ENCODE peak calls at places on chromosomes 7 and 10, in eight cellular contexts. One of them, this sample, is unnamed.

GRCh38 chr10:116466715-116467422 is 39.2 kb downstream of the PNLIPRP3 start:
- DNase-seq in foreskin fibroblast: no peak
- DNase-seq in endodermal cell: no peak
- DNase-seq in lower lobe of right lung: no peak
- DNase-seq in GM23338: no peak
- DNase-seq in CD8-positive, alpha-beta memory T cell: no peak
- DNase-seq in SJCRH30: no peak
- DNase-seq in BJ: no peak
- DNase-seq in this sample: no peak

GRCh38 chr7:51141451-51141971 is 175.1 kb downstream of the COBL start:
- DNase-seq in foreskin fibroblast: peak; percentile 21
- DNase-seq in endodermal cell: peak; percentile 78
- DNase-seq in lower lobe of right lung: no peak
- DNase-seq in GM23338: peak; percentile 75
- DNase-seq in CD8-positive, alpha-beta memory T cell: no peak
- DNase-seq in SJCRH30: peak; percentile 17
- DNase-seq in BJ: no peak
- DNase-seq in this sample: no peak

GRCh38 chr10:30445716-30446115 is 11.7 kb downstream of the MAP3K8 start:
- DNase-seq in foreskin fibroblast: peak; percentile 83
- DNase-seq in endodermal cell: no peak
- DNase-seq in lower lobe of right lung: no peak
- DNase-seq in GM23338: no peak
- DNase-seq in CD8-positive, alpha-beta memory T cell: no peak
- DNase-seq in SJCRH30: no peak
- DNase-seq in BJ: peak; percentile 98
- DNase-seq in this sample: no peak

GRCh38 chr10:121490906-121491519 is 107.2 kb downstream of the FGFR2 start:
- DNase-seq in foreskin fibroblast: no peak
- DNase-seq in endodermal cell: no peak
- DNase-seq in lower lobe of right lung: no peak
- DNase-seq in GM23338: no peak
- DNase-seq in CD8-positive, alpha-beta memory T cell: no peak
- DNase-seq in SJCRH30: no peak
- DNase-seq in BJ: no peak
- DNase-seq in this sample: no peak

GRCh38 chr10:131575877-131576276 is 264.4 kb upstream of the TCERG1L start:
- DNase-seq in foreskin fibroblast: no peak
- DNase-seq in endodermal cell: no peak
- DNase-seq in lower lobe of right lung: no peak
- DNase-seq in GM23338: no peak
- DNase-seq in CD8-positive, alpha-beta memory T cell: no peak
- DNase-seq in SJCRH30: no peak
- DNase-seq in BJ: no peak
- DNase-seq in this sample: no peak

GRCh38 chr7:151115121-151115835 is 29.0 kb downstream of the AGAP3 start:
- DNase-seq in foreskin fibroblast: no peak
- DNase-seq in endodermal cell: peak; percentile 78
- DNase-seq in lower lobe of right lung: peak; percentile 50
- DNase-seq in GM23338: peak; percentile 62
- DNase-seq in CD8-positive, alpha-beta memory T cell: peak; percentile 9
- DNase-seq in SJCRH30: no peak
- DNase-seq in BJ: no peak
- DNase-seq in this sample: no peak

GRCh38 chr10:133346413-133346812 is 760 bp upstream of the PRAP1 start:
- DNase-seq in foreskin fibroblast: no peak
- DNase-seq in endodermal cell: no peak
- DNase-seq in lower lobe of right lung: no peak
- DNase-seq in GM23338: peak; percentile 37
- DNase-seq in CD8-positive, alpha-beta memory T cell: no peak
- DNase-seq in SJCRH30: no peak
- DNase-seq in BJ: no peak
- DNase-seq in this sample: no peak

GRCh38 chr7:143126146-143126545 is 5.7 kb upstream of the PIP start:
- DNase-seq in foreskin fibroblast: peak; percentile 5
- DNase-seq in endodermal cell: no peak
- DNase-seq in lower lobe of right lung: no peak
- DNase-seq in GM23338: no peak
- DNase-seq in CD8-positive, alpha-beta memory T cell: no peak
- DNase-seq in SJCRH30: no peak
- DNase-seq in BJ: peak; percentile 18
- DNase-seq in this sample: no peak

GRCh38 chr10:132193907-132194552 is 7.3 kb downstream of the DPYSL4 start:
- DNase-seq in foreskin fibroblast: no peak
- DNase-seq in endodermal cell: peak; percentile 74
- DNase-seq in lower lobe of right lung: peak; percentile 51
- DNase-seq in GM23338: no peak
- DNase-seq in CD8-positive, alpha-beta memory T cell: no peak
- DNase-seq in SJCRH30: peak; percentile 28
- DNase-seq in BJ: no peak
- DNase-seq in this sample: no peak

GRCh38 chr7:39851466-39852045 is 98.5 kb upstream of the CDK13 start:
- DNase-seq in foreskin fibroblast: no peak
- DNase-seq in endodermal cell: no peak
- DNase-seq in lower lobe of right lung: no peak
- DNase-seq in GM23338: no peak
- DNase-seq in CD8-positive, alpha-beta memory T cell: no peak
- DNase-seq in SJCRH30: no peak
- DNase-seq in BJ: no peak
- DNase-seq in this sample: no peak

GRCh38 chr7:132767378-132767777 is 191.1 kb upstream of the PLXNA4 start:
- DNase-seq in foreskin fibroblast: no peak
- DNase-seq in endodermal cell: no peak
- DNase-seq in lower lobe of right lung: no peak
- DNase-seq in GM23338: no peak
- DNase-seq in CD8-positive, alpha-beta memory T cell: no peak
- DNase-seq in SJCRH30: no peak
- DNase-seq in BJ: no peak
- DNase-seq in this sample: no peak

GRCh38 chr10:129678186-129678585 is 211.1 kb downstream of the MGMT start:
- DNase-seq in foreskin fibroblast: no peak
- DNase-seq in endodermal cell: no peak
- DNase-seq in lower lobe of right lung: no peak
- DNase-seq in GM23338: no peak
- DNase-seq in CD8-positive, alpha-beta memory T cell: no peak
- DNase-seq in SJCRH30: no peak
- DNase-seq in BJ: no peak
- DNase-seq in this sample: no peak

GRCh38 chr7:90461216-90461615 is 8.2 kb upstream of the PTTG1IP2 start:
- DNase-seq in foreskin fibroblast: peak; percentile 26
- DNase-seq in endodermal cell: no peak
- DNase-seq in lower lobe of right lung: no peak
- DNase-seq in GM23338: no peak
- DNase-seq in CD8-positive, alpha-beta memory T cell: no peak
- DNase-seq in SJCRH30: no peak
- DNase-seq in BJ: no peak
- DNase-seq in this sample: no peak

GRCh38 chr10:122147731-122148130 is 123.4 kb upstream of the BTBD16 start:
- DNase-seq in foreskin fibroblast: no peak
- DNase-seq in endodermal cell: no peak
- DNase-seq in lower lobe of right lung: no peak
- DNase-seq in GM23338: no peak
- DNase-seq in CD8-positive, alpha-beta memory T cell: no peak
- DNase-seq in SJCRH30: peak; percentile 99
- DNase-seq in BJ: no peak
- DNase-seq in this sample: no peak

GRCh38 chr10:30231071-30231652 is 117.9 kb downstream of the MTPAP start:
- DNase-seq in foreskin fibroblast: no peak
- DNase-seq in endodermal cell: no peak
- DNase-seq in lower lobe of right lung: no peak
- DNase-seq in GM23338: no peak
- DNase-seq in CD8-positive, alpha-beta memory T cell: no peak
- DNase-seq in SJCRH30: no peak
- DNase-seq in BJ: no peak
- DNase-seq in this sample: no peak

DNA sequence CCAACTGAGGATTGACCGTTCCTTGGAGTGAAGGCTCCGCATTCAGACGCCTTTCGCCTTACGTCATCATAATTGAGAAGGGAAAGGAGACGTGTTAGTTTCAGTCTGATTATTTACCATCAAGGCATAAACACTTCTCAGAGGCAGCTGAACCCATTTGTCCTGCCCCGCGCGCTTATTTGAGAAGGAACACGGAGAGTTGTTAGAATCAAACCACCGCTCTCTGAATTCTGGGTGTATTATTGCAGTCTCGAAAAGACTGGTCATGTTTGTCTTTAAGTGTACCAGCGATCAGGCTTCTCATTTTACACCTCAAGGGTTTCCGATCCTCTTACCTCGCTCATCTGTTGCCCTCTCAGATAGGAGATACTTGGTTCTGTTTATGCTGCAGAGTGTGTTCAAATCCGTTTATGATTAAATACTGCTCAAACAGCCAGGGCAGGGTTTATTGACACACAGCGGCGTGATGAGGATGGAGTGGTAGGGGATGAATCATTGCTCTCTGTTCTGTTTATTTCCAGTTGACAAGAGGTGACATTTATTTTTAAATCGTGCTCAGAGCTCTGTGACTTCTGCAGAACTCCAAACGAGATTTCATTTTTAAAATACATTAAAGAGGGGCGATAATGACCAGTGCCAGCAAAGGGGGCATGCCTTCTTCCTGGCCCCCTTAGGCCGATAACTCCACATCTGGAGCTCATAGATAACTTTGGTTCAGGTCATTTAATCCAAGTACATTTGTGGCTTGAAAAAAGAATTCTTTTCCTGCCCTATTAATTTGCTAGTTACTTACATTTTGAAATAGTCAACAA is 30.5 kb downstream of the FOXK1 start:
- DNase-seq in foreskin fibroblast: peak; percentile 69
- DNase-seq in endodermal cell: no peak
- DNase-seq in lower lobe of right lung: no peak
- DNase-seq in GM23338: no peak
- DNase-seq in CD8-positive, alpha-beta memory T cell: no peak
- DNase-seq in SJCRH30: no peak
- DNase-seq in BJ: peak; percentile 53
- DNase-seq in this sample: no peak
- H3K4me3 ChIP-seq in foreskin fibroblast: peak overlapping the region; percentile 25
- H3K4me3 ChIP-seq in endodermal cell: no peak overlapping the region
- H3K4me3 ChIP-seq in lower lobe of right lung: peak overlapping the region; percentile 24
- H3K4me3 ChIP-seq in GM23338: no peak overlapping the region
- H3K4me3 ChIP-seq in CD8-positive, alpha-beta memory T cell: no peak overlapping the region
- H3K4me3 ChIP-seq in SJCRH30: no peak overlapping the region
- H3K4me3 ChIP-seq in BJ: no peak overlapping the region
- H3K4me3 ChIP-seq in this sample: no peak overlapping the region

DNA sequence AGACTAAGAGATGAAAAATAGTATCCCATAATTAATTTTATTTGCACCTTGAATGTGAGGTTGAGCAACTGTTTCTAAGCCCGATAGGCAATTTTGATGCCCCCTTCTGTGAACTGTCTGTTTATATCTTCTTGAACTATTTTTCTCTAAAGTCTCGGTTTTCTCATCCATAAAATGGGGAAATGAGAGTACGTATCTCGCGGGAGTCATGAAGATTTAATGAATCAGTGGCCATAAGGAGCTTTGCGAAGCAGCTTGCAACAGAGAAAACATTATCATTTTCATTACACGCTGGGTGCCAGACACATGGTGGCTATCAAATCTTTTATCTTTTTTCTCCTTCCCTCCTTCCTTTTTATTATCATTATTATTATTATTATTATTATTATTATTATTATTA is 108.1 kb upstream of the CARD11 start:
- DNase-seq in foreskin fibroblast: no peak
- DNase-seq in endodermal cell: no peak
- DNase-seq in lower lobe of right lung: no peak
- DNase-seq in GM23338: no peak
- DNase-seq in CD8-positive, alpha-beta memory T cell: no peak
- DNase-seq in SJCRH30: no peak
- DNase-seq in BJ: no peak
- DNase-seq in this sample: no peak
- H3K4me3 ChIP-seq in foreskin fibroblast: no peak overlapping the region
- H3K4me3 ChIP-seq in endodermal cell: no peak overlapping the region
- H3K4me3 ChIP-seq in lower lobe of right lung: no peak overlapping the region
- H3K4me3 ChIP-seq in GM23338: no peak overlapping the region
- H3K4me3 ChIP-seq in CD8-positive, alpha-beta memory T cell: no peak overlapping the region
- H3K4me3 ChIP-seq in SJCRH30: no peak overlapping the region
- H3K4me3 ChIP-seq in BJ: no peak overlapping the region
- H3K4me3 ChIP-seq in this sample: no peak overlapping the region

GRCh38 chr7:93923946-93924345 is 2.4 kb downstream of the GNG11 start:
- DNase-seq in foreskin fibroblast: no peak
- DNase-seq in endodermal cell: no peak
- DNase-seq in lower lobe of right lung: no peak
- DNase-seq in GM23338: no peak
- DNase-seq in CD8-positive, alpha-beta memory T cell: no peak
- DNase-seq in SJCRH30: no peak
- DNase-seq in BJ: no peak
- DNase-seq in this sample: no peak
- H3K4me3 ChIP-seq in foreskin fibroblast: peak overlapping the region; percentile 77
- H3K4me3 ChIP-seq in endodermal cell: no peak overlapping the region
- H3K4me3 ChIP-seq in lower lobe of right lung: peak overlapping the region; percentile 59
- H3K4me3 ChIP-seq in GM23338: no peak overlapping the region
- H3K4me3 ChIP-seq in CD8-positive, alpha-beta memory T cell: no peak overlapping the region
- H3K4me3 ChIP-seq in SJCRH30: no peak overlapping the region
- H3K4me3 ChIP-seq in BJ: peak overlapping the region; percentile 65
- H3K4me3 ChIP-seq in this sample: peak overlapping the region; percentile 45

DNA sequence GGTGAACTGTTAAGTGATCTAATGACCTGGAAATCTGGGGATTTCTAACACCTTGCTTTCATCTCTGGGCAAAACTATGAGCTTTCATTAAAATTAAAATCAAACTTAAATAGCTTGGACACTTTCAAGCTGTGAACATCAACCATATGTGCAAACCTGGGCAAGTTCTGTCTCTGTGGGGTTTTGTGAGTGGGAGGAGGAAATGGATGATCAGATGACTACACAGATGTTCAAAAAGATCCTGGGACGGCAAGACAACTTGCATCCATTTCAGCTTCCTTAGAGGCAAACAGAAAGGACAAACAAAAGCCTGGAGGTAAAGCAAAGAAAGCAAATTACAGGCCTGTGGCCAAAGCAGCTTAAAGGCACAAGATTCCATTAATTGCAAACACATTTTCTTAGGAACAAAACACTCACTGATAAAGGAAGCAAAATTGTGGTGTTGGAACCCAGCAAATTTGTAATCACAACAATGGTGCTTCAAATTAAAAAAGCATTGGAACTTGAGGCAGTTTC is 222.2 kb downstream of the NEBL start:
- DNase-seq in foreskin fibroblast: no peak
- DNase-seq in endodermal cell: no peak
- DNase-seq in lower lobe of right lung: no peak
- DNase-seq in GM23338: no peak
- DNase-seq in CD8-positive, alpha-beta memory T cell: no peak
- DNase-seq in SJCRH30: no peak
- DNase-seq in BJ: no peak
- DNase-seq in this sample: no peak
- H3K4me3 ChIP-seq in foreskin fibroblast: no peak overlapping the region
- H3K4me3 ChIP-seq in endodermal cell: no peak overlapping the region
- H3K4me3 ChIP-seq in lower lobe of right lung: no peak overlapping the region
- H3K4me3 ChIP-seq in GM23338: no peak overlapping the region
- H3K4me3 ChIP-seq in CD8-positive, alpha-beta memory T cell: no peak overlapping the region
- H3K4me3 ChIP-seq in SJCRH30: no peak overlapping the region
- H3K4me3 ChIP-seq in BJ: no peak overlapping the region
- H3K4me3 ChIP-seq in this sample: no peak overlapping the region

This sample was measured in kidney epithelial cell.